ENCODE peak calls at places on chromosome 18, in eight cellular contexts. I, F, T, C, J, P, A and H are unnamed samples.

GRCh38 chr18:7548721-7549120 is 18.4 kb upstream of the PTPRM start:
- DNase-seq in C (no peak), P (no peak), A (no peak), I (no peak), T (no peak), J (no peak), F (peak), H (no peak)

GRCh38 chr18:63979409-63979908 is 9.6 kb downstream of the SERPINB8 start:
- DNase-seq in P (peak), C (peak), J (peak), I (peak), F (peak), A (no peak), T (peak), H (peak)

GRCh38 chr18:69222089-69222488 is 178.6 kb upstream of the DOK6 start:
- DNase-seq in I (no peak), C (no peak), J (no peak), A (no peak), T (no peak), F (no peak), P (no peak), H (no peak)

GRCh38 chr18:10056506-10056905 is 142.7 kb downstream of the VAPA start:
- DNase-seq in J (no peak), P (no peak), T (no peak), C (no peak), A (no peak), I (no peak), F (no peak), H (no peak)

GRCh38 chr18:13388586-13389490 is 170.3 kb downstream of the LDLRAD4 start:
- DNase-seq in T (no peak), A (no peak), I (no peak), P (no peak), F (no peak), J (no peak), C (no peak), H (no peak)

GRCh38 chr18:75223687-75224347 is 13.2 kb downstream of the TSHZ1 start:
- DNase-seq in F (peak), P (peak), A (no peak), T (no peak), C (no peak), I (no peak), J (peak), H (no peak)

GRCh38 chr18:12256946-12257345 is 2.8 kb downstream of the CIDEA start:
- DNase-seq in C (no peak), F (peak), P (no peak), A (no peak), J (no peak), T (no peak), I (no peak), H (no peak)

GRCh38 chr18:56799756-56800155 is 148.6 kb downstream of the WDR7 start:
- DNase-seq in F (peak), J (no peak), C (no peak), T (no peak), A (no peak), P (no peak), I (no peak), H (no peak)

GRCh38 chr18:61949946-61950345 is 57.1 kb upstream of the RNF152 start:
- DNase-seq in C (no peak), T (no peak), J (no peak), I (no peak), P (no peak), A (peak), F (peak), H (no peak)

GRCh38 chr18:79862562-79862961 is 64.8 kb downstream of the KCNG2 start:
- DNase-seq in F (no peak), T (no peak), P (no peak), I (no peak), C (no peak), J (no peak), A (no peak), H (no peak)

GRCh38 chr18:63158012-63158631 is 161.4 kb downstream of the BCL2 start:
- DNase-seq in P (no peak), A (no peak), T (no peak), I (peak), C (no peak), J (no peak), F (no peak), H (no peak)

GRCh38 chr18:62697636-62698035 is 17.7 kb upstream of the PHLPP1 start:
- DNase-seq in A (no peak), P (no peak), J (no peak), F (no peak), T (no peak), I (no peak), C (no peak), H (no peak)

GRCh38 chr18:43271593-43272432 is 5.5 kb downstream of the SYT4 start:
- DNase-seq in I (peak), F (peak), P (peak), C (peak), J (peak), T (peak), A (no peak), H (peak)
- TF ChIP-seq CTCF in I (peak), F (peak), P (peak), C (peak), J (peak), T (peak), A (peak), H (peak)

GRCh38 chr18:59271606-59272220 is 1.5 kb downstream of the RAX start:
- DNase-seq in I (no peak), A (no peak), T (no peak), J (no peak), F (no peak), P (no peak), C (no peak), H (no peak)
- TF ChIP-seq CTCF in I (no peak), A (no peak), T (no peak), J (no peak), F (no peak), P (no peak), C (no peak), H (no peak)

GRCh38 chr18:76380791-76381405 is 114.1 kb downstream of the ZNF516 start:
- DNase-seq in A (no peak), I (no peak), F (no peak), T (no peak), P (no peak), C (no peak), J (no peak), H (no peak)
- TF ChIP-seq CTCF in A (no peak), I (peak), F (peak), T (peak), P (peak), C (peak), J (peak), H (no peak)

GRCh38 chr18:50791599-50792438 is 28.0 kb downstream of the MRO start:
- DNase-seq in J (no peak), T (no peak), P (no peak), C (no peak), F (no peak), I (no peak), A (no peak), H (no peak)
- TF ChIP-seq CTCF in J (no peak), T (no peak), P (peak), C (no peak), F (no peak), I (no peak), A (no peak), H (no peak)

DNA sequence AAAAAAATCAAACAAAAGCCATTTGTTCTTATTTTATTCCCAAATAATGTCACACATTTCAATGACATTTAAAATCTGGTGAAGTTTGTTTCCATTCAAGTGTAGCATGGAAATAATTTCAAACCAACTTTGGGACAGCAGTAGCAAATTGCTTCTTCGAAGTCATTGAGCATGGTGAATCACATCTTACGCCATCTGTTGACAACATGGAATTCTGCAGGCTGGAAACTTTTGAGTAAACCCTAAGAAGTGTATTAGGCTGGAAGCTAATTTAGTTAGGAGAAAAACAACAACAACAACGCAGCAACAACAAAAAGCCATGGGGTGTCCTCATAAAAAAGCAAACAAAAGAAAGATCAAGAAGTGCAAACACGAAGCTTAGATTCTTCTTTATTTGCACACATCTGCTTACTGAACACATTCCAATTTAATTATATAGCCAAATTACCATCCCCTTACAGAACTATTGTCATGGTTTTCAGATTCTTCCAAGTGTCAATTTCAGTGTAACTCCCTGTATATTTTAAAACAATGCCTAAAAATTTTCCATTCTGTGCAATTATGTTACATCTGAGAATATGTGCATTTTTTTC is 659.0 kb upstream of the CDH7 start:
- DNase-seq in J (peak), T (no peak), C (no peak), P (peak), F (no peak), A (no peak), I (peak), H (peak)
- TF ChIP-seq CTCF in J (peak), T (no peak), C (peak), P (peak), F (peak), A (no peak), I (peak), H (no peak)

DNA sequence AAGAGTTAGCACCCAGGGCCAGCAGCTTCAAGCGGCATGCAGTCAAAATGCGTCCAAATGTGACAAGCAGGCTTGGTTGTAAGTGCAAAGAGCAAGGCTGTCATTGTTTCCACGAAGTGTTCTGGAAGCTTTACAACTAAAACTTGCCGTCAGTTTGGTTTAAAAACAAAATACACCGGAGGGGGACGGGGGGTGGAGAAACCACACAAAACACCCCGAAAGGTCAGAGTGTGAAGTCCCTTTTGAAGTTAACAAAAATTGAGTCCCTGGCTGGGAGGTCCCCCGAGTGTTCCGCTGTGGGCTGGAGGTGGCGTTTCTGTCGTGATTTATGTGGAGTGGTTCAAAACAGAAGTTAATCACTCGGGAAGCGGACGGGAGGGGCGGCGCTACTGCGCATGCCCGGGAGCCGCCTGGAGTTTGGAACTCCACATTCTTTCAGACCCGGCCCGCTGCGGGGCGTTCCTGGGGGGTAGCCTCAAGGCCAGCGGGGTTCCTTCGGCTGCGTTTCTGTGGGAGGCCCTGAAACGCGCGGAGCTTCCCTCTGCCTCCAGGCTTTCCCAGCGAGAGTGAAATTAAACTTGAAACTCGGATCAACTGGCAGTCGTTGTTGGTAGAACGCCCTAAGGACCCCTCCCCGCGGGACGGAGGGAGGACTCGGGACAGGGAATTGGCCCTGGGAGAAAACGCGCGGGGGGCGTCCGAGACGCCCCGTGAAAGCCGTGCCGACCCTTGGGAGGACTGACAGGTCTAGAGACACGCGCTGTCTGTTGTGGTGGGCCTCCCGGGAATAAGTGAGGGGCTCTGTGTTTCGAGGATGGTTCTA is 1.4 kb downstream of the TGIF1 start:
- DNase-seq in J (peak), C (peak), I (peak), T (peak), P (peak), F (peak), A (peak), H (peak)
- TF ChIP-seq CTCF in J (no peak), C (no peak), I (no peak), T (no peak), P (no peak), F (no peak), A (no peak), H (no peak)